ENCODE peak calls at places on chromosomes 3 and 15, in four cellular contexts. V is astrocyte, T is tibial artery, C is stomach. K is an unnamed sample.

GRCh38 chr3:121951291-121951690 is 57.1 kb downstream of the SLC15A2 start:
- DNase-seq in V (no peak), T (no peak), C (no peak), K (no peak)

GRCh38 chr3:195548496-195548895 is 5.4 kb upstream of the PPP1R2 start:
- DNase-seq in V (no peak), T (no peak), C (no peak), K (no peak)

GRCh38 chr3:182925330-182925943 is 54.9 kb downstream of the DCUN1D1 start:
- DNase-seq in V (peak; percentile 28), T (no peak), C (no peak), K (no peak)

GRCh38 chr3:72336821-72337479 is 511.3 kb downstream of the SHQ1 start:
- DNase-seq in V (peak; percentile 52), T (peak; percentile 69), C (peak; percentile 79), K (peak; percentile 85)

GRCh38 chr15:89629829-89630228 is 25.4 kb downstream of the KIF7 start:
- DNase-seq in V (no peak), T (no peak), C (no peak), K (no peak)

GRCh38 chr3:27824312-27825200 is 102.4 kb upstream of the EOMES start:
- DNase-seq in V (no peak), T (no peak), C (no peak), K (no peak)

GRCh38 chr3:178381555-178381954 is 154.7 kb upstream of the KCNMB2 start:
- DNase-seq in V (peak; percentile 44), T (no peak), C (no peak), K (no peak)

GRCh38 chr15:66625531-66625930 is 59.7 kb upstream of the LCTL start:
- DNase-seq in V (no peak), T (no peak), C (no peak), K (no peak)

GRCh38 chr3:51063074-51063473 is 322.0 kb upstream of the MANF start:
- DNase-seq in V (no peak), T (no peak), C (no peak), K (no peak)

GRCh38 chr3:88912294-88913014 is 195.0 kb upstream of the EPHA3 start:
- DNase-seq in V (no peak), T (no peak), C (no peak), K (no peak)

GRCh38 chr3:190038050-190038631 is 82.6 kb downstream of the P3H2 start:
- DNase-seq in V (peak; percentile 64), T (peak; percentile 40), C (peak; percentile 61), K (peak; percentile 79)

GRCh38 chr15:28873585-28874139 is 12.1 kb upstream of the APBA2 start:
- DNase-seq in V (no peak), T (no peak), C (no peak), K (no peak)

GRCh38 chr15:39629376-39629775 is 48.5 kb downstream of the THBS1 start:
- DNase-seq in V (peak; percentile 49), T (no peak), C (no peak), K (no peak)

GRCh38 chr3:130393594-130393993 is 48.1 kb downstream of the COL6A5 start:
- DNase-seq in V (no peak), T (no peak), C (no peak), K (no peak)

GRCh38 chr3:150921207-150921606 is 16.0 kb upstream of the MINDY4B start:
- DNase-seq in V (no peak), T (no peak), C (no peak), K (no peak)

GRCh38 chr3:138180375-138181029 is 5.8 kb upstream of the DBR1 start:
- DNase-seq in V (peak; percentile 18), T (no peak), C (no peak), K (no peak)

GRCh38 chr15:75904241-75904631 is 558 bp downstream of the FBXO22 start:
- DNase-seq in V (peak; percentile 41), T (no peak), C (peak; percentile 29), K (peak; percentile 45)

GRCh38 chr3:31968927-31969418 is 12.1 kb downstream of the OSBPL10 start:
- DNase-seq in V (peak; percentile 100), T (no peak), C (no peak), K (no peak)

GRCh38 chr3:101273608-101274007 is 46.8 kb downstream of the IMPG2 start:
- DNase-seq in V (no peak), T (no peak), C (no peak), K (no peak)
- H3K27me3 ChIP-seq in V (no peaks in the 10 kb centered on the region), T (no peaks in the 10 kb centered on the region), C (no peaks in the 10 kb centered on the region), K (peaks cover 35% of the 10 kb centered on the region)

DNA sequence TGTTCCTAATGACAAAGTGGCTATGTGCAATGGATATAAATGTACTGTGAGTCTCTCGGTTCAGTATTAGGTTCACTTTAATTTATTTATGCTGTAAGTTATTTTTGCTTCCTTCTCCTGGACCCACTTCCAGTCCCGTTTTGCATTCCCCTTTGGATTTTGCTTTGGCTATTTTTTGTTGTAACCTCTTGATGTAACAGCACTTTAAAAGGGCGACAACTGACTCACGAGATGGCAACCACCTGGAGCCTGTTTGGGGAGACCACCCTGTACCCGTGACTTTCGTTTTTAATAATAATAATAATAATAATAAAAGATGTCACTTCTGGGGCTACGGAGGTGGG is 5.6 kb downstream of the RNU6-1 start:
- DNase-seq in V (no peak), T (no peak), C (no peak), K (no peak)
- H3K27me3 ChIP-seq in V (peaks cover 86% of the 10 kb centered on the region), T (no peaks in the 10 kb centered on the region), C (peaks cover 39% of the 10 kb centered on the region), K (peaks cover 70% of the 10 kb centered on the region)

GRCh38 chr15:29969587-29970401 is 113.0 kb upstream of the GOLGA8J start:
- DNase-seq in V (no peak), T (no peak), C (no peak), K (no peak)
- H3K27me3 ChIP-seq in V (peaks cover 28% of the 10 kb centered on the region), T (no peaks in the 10 kb centered on the region), C (no peaks in the 10 kb centered on the region), K (peaks cover 54% of the 10 kb centered on the region)

GRCh38 chr3:10706156-10707088 is 109.6 kb upstream of the SLC6A11 start:
- DNase-seq in V (no peak), T (no peak), C (no peak), K (no peak)
- H3K27me3 ChIP-seq in V (peaks cover 36% of the 10 kb centered on the region), T (no peaks in the 10 kb centered on the region), C (peaks cover 18% of the 10 kb centered on the region), K (peaks cover 100% of the 10 kb centered on the region)

GRCh38 chr15:68983821-68984517 is 30.5 kb upstream of the NOX5 start:
- DNase-seq in V (peak; percentile 58), T (no peak), C (no peak), K (no peak)

GRCh38 chr15:68987120-68987519 is 27.4 kb upstream of the NOX5 start:
- DNase-seq in V (no peak), T (no peak), C (no peak), K (no peak)

GRCh38 chr15:68986292-68986691 is 28.2 kb upstream of the NOX5 start:
- DNase-seq in V (no peak), T (no peak), C (no peak), K (no peak)

GRCh38 chr15:68984589-68984988 is 29.9 kb upstream of the NOX5 start:
- DNase-seq in V (no peak), T (no peak), C (no peak), K (no peak)

DNA sequence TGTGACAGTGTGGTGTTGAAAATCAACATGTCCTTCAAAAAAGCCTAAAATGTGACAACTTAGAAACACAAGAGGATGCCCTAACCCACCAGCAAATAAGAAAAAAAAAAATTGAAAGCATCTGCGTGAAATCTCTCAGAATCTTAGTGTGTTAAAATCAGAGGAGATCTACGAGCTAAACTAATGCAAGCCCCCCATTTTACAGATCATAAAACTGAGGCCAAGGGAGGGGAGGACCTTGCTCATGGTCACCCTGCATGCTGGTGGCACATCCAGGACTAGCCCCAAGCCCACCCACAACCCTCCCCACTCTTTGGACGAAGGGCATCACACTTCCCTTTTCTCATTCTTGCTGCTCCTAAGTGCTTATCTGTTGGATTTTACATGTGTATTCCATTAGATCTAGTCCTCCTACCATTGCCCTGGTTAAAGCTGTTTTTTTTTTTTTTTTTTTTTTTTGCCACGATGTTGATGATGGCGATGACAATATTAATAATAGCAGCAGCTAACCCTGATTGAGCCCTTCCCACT is 29.1 kb upstream of the NOX5 start:
- DNase-seq in V (no peak), T (no peak), C (no peak), K (no peak)
- H3K27me3 ChIP-seq in V (peaks cover 5% of the 10 kb centered on the region), T (no peaks in the 10 kb centered on the region), C (no peaks in the 10 kb centered on the region), K (no peaks in the 10 kb centered on the region)

GRCh38 chr15:96406701-96407100 is 76.2 kb downstream of the NR2F2 start:
- DNase-seq in V (no peak), T (no peak), C (no peak), K (no peak)

GRCh38 chr15:96402403-96402802 is 71.9 kb downstream of the NR2F2 start:
- DNase-seq in V (no peak), T (no peak), C (no peak), K (no peak)

GRCh38 chr15:96403932-96404331 is 73.4 kb downstream of the NR2F2 start:
- DNase-seq in V (no peak), T (no peak), C (no peak), K (no peak)

GRCh38 chr15:96404560-96404959 is 74.1 kb downstream of the NR2F2 start:
- DNase-seq in V (no peak), T (no peak), C (no peak), K (no peak)

DNA sequence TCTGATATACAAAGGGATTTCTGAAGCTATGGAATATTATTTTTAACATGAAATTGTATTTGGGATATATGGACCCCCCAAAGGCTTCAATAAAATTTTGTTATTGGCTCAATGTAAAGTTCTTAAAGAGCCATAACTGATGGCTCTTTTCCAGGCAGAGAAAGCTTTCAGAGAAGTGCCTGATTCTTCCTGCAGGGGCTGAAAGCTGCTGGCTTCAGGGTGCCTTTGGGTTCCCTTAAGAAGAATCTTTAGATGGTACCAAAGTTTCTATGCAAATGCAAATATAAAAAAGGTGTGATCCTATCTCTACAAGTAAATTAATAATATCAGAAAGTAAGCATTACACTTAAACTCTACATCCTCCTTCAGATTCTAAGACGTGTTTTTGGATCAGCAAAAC is 72.6 kb downstream of the NR2F2 start:
- DNase-seq in V (no peak), T (no peak), C (no peak), K (no peak)
- H3K27me3 ChIP-seq in V (peaks cover 23% of the 10 kb centered on the region), T (no peaks in the 10 kb centered on the region), C (no peaks in the 10 kb centered on the region), K (peaks cover 27% of the 10 kb centered on the region)

GRCh38 chr15:74827632-74828031 is 1.2 kb downstream of the CPLX3 start:
- DNase-seq in V (no peak), T (no peak), C (no peak), K (no peak)

GRCh38 chr15:74829500-74829899 is 3.1 kb downstream of the CPLX3 start:
- DNase-seq in V (no peak), T (no peak), C (no peak), K (no peak)

GRCh38 chr15:74829991-74830390 is 3.6 kb downstream of the CPLX3 start:
- DNase-seq in V (no peak), T (no peak), C (no peak), K (no peak)

GRCh38 chr15:74826911-74827310 is 484 bp downstream of the CPLX3 start:
- DNase-seq in V (no peak), T (no peak), C (no peak), K (no peak)

DNA sequence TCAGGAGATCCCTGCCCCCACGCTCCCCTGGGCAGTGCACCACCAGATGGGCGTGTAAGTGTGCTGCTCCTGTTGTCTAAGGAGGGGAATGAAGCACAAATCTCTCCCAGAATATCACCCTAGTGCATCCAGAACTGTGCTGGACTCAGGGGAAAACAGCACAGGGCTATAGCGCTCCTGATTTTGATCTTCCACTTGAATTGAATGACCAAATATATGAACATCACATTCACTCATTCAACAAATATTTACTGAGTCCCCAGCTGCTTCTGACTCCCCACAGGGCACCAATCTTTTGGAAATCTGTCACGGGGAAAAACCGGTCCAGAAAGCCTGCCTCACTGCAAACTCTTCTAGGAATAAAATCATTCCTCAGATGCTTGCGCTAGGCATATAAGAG is 2.4 kb downstream of the CPLX3 start:
- DNase-seq in V (no peak), T (no peak), C (no peak), K (no peak)
- H3K27me3 ChIP-seq in V (peaks cover 29% of the 10 kb centered on the region), T (no peaks in the 10 kb centered on the region), C (no peaks in the 10 kb centered on the region), K (peaks cover 9% of the 10 kb centered on the region)

GRCh38 chr15:87827126-87827525 is 429.4 kb downstream of the NTRK3 start:
- DNase-seq in V (peak; percentile 53), T (no peak), C (no peak), K (no peak)
- H3K27me3 ChIP-seq in V (no peaks in the 10 kb centered on the region), T (no peaks in the 10 kb centered on the region), C (no peaks in the 10 kb centered on the region), K (no peaks in the 10 kb centered on the region)

K was measured in left lung.